ENCODE peak calls at places on chromosomes 4 and X, in nine cellular contexts. R, B, C, P, L, U, A, F and G are unnamed samples.

GRCh38 chr4:115154826-115155225 is 41.4 kb upstream of the NDST4 start:
- DNase-seq in R (no peak), B (peak; percentile 16), C (no peak), P (peak; percentile 19), L (peak; percentile 39), U (no peak), A (no peak), F (no peak), G (peak; percentile 24)

GRCh38 chrX:154827624-154828408 is 6.6 kb downstream of the SMIM9 start:
- DNase-seq in R (no peak), B (no peak), C (no peak), P (no peak), L (no peak), U (no peak), A (peak; percentile 32), F (no peak), G (no peak)

GRCh38 chrX:49932786-49933185 is 10.4 kb downstream of the CLCN5 start:
- DNase-seq in R (no peak), B (no peak), C (no peak), P (no peak), L (no peak), U (no peak), A (no peak), F (no peak), G (no peak)

GRCh38 chr4:61292322-61292721 is 92.2 kb downstream of the ADGRL3 start:
- DNase-seq in R (no peak), B (no peak), C (no peak), P (no peak), L (no peak), U (peak; percentile 63), A (no peak), F (no peak), G (no peak)

GRCh38 chr4:48570646-48571220 is 80.7 kb downstream of the ZAR1 start:
- DNase-seq in R (peak; percentile 7), B (peak; percentile 47), C (no peak), P (peak; percentile 72), L (no peak), U (peak; percentile 61), A (no peak), F (peak; percentile 59), G (no peak)

GRCh38 chr4:184385705-184386141 is 88.6 kb downstream of the IRF2 start:
- DNase-seq in R (no peak), B (no peak), C (no peak), P (no peak), L (no peak), U (no peak), A (no peak), F (no peak), G (no peak)

GRCh38 chrX:9135901-9136510 is 102.1 kb upstream of the FAM9B start:
- DNase-seq in R (no peak), B (no peak), C (no peak), P (peak; percentile 44), L (no peak), U (peak; percentile 0), A (no peak), F (peak; percentile 18), G (no peak)

GRCh38 chr4:106806158-106806797 is 229.8 kb downstream of the DKK2 start:
- DNase-seq in R (no peak), B (no peak), C (no peak), P (no peak), L (no peak), U (peak; percentile 26), A (no peak), F (no peak), G (no peak)

GRCh38 chrX:41695464-41695863 is 6.7 kb downstream of the GPR34 start:
- DNase-seq in R (peak; percentile 33), B (no peak), C (no peak), P (peak; percentile 20), L (no peak), U (no peak), A (no peak), F (peak; percentile 23), G (no peak)

GRCh38 chrX:131725001-131725654 is 181.3 kb downstream of the OR13H1 start:
- DNase-seq in R (no peak), B (no peak), C (no peak), P (no peak), L (no peak), U (no peak), A (no peak), F (no peak), G (no peak)

GRCh38 chrX:66017659-66018170 is 22.2 kb downstream of the VSIG4 start:
- DNase-seq in R (no peak), B (no peak), C (no peak), P (no peak), L (no peak), U (no peak), A (no peak), F (no peak), G (no peak)

GRCh38 chrX:72016881-72017783 is 106.5 kb downstream of the NHSL2 start:
- DNase-seq in R (no peak), B (no peak), C (no peak), P (no peak), L (no peak), U (no peak), A (no peak), F (no peak), G (no peak)

GRCh38 chr4:54658321-54659093 is 750 bp downstream of the KIT start:
- DNase-seq in R (no peak), B (no peak), C (peak; percentile 51), P (peak; percentile 32), L (no peak), U (no peak), A (peak; percentile 54), F (peak; percentile 38), G (no peak)

GRCh38 chr4:163592207-163592606 is 97.7 kb downstream of the TMA16 start:
- DNase-seq in R (no peak), B (no peak), C (no peak), P (no peak), L (no peak), U (no peak), A (no peak), F (no peak), G (no peak)

GRCh38 chrX:47562615-47563243 is 1.7 kb downstream of the ARAF start:
- DNase-seq in R (no peak), B (no peak), C (no peak), P (peak; percentile 65), L (no peak), U (no peak), A (no peak), F (peak; percentile 27), G (no peak)

GRCh38 chrX:47568656-47569295 is 7.8 kb downstream of the ARAF start:
- DNase-seq in R (no peak), B (no peak), C (no peak), P (no peak), L (no peak), U (no peak), A (peak; percentile 37), F (no peak), G (no peak)

GRCh38 chr4:140149851-140150635 is 3.9 kb downstream of the MAML3 start:
- DNase-seq in R (no peak), B (no peak), C (peak; percentile 46), P (peak; percentile 53), L (no peak), U (peak; percentile 52), A (peak; percentile 20), F (peak; percentile 60), G (no peak)

GRCh38 chr4:140141196-140141845 is 12.7 kb downstream of the MAML3 start:
- DNase-seq in R (no peak), B (no peak), C (no peak), P (no peak), L (no peak), U (peak; percentile 77), A (no peak), F (no peak), G (no peak)

GRCh38 chr4:140140566-140140965 is 13.4 kb downstream of the MAML3 start:
- DNase-seq in R (no peak), B (no peak), C (no peak), P (no peak), L (no peak), U (no peak), A (no peak), F (no peak), G (no peak)

GRCh38 chr4:140144050-140144449 is 9.9 kb downstream of the MAML3 start:
- DNase-seq in R (no peak), B (no peak), C (no peak), P (no peak), L (no peak), U (no peak), A (no peak), F (no peak), G (no peak)

DNA sequence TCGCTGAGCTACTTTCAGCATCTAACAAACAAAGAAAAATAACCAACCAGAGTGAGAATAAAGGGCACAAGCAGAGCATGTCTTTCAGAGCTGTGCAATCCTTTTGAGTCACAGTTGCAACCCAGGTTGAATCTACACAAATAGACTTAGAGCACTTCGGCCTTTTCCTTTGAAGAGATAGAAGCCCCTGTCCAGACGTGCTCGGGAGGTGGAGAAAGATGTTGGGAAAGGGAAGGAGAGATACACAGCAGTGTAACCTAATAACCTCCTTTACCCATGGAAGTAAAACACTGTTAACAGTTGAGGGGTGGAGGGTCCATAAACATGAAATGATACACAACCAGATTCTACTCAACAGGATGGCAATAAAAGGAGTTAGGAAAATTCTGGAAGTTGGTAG is 9.0 kb downstream of the MAML3 start:
- DNase-seq in R (no peak), B (no peak), C (no peak), P (no peak), L (no peak), U (peak; percentile 27), A (no peak), F (no peak), G (no peak)
- TF ChIP-seq CTCF in R (no peak), B (no peak), C (no peak), P (no peak), L (no peak), U (no peak), A (no peak), F (no peak), G (no peak)

DNA sequence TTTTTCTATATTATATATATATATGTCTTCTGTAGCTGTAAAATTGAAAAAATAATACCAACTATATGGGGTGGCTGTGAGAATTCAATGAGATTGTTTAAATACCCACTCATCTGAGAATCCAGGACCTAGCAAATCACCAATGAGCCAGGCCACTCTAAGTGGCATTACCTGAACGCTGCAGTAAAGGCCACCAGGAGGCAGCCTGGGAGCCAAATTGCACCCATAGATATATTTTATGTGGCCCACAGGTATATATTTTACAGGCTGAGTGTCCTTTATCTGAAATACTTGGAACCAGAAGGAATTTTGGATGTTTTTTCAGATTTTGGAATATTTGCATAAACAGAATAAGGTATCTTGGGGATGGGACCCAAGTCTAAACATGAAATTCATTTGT is 58.2 kb upstream of the C4orf50 start:
- DNase-seq in R (no peak), B (no peak), C (no peak), P (no peak), L (no peak), U (no peak), A (no peak), F (no peak), G (no peak)
- TF ChIP-seq CTCF in R (no peak), B (no peak), C (peak; percentile 54), P (no peak), L (peak; percentile 3), U (no peak), A (peak; percentile 18), F (no peak), G (no peak)

GRCh38 chrX:54452920-54453319 is 12.7 kb downstream of the TSR2 start:
- DNase-seq in R (no peak), B (no peak), C (no peak), P (peak; percentile 43), L (no peak), U (no peak), A (no peak), F (peak; percentile 2), G (no peak)
- TF ChIP-seq CTCF in R (peak; percentile 38), B (peak; percentile 33), C (peak; percentile 37), P (peak; percentile 48), L (peak; percentile 29), U (peak; percentile 1), A (no peak), F (peak; percentile 29), G (peak; percentile 2)

GRCh38 chrX:38817004-38817703 is 15.9 kb downstream of the MID1IP1 start:
- DNase-seq in R (no peak), B (no peak), C (no peak), P (peak; percentile 57), L (no peak), U (peak; percentile 33), A (no peak), F (no peak), G (no peak)
- TF ChIP-seq CTCF in R (no peak), B (no peak), C (no peak), P (no peak), L (no peak), U (no peak), A (no peak), F (no peak), G (no peak)